ENCODE peak calls at places on chromosomes 5 and 9, in four cellular contexts. U, H, W and M are unnamed samples.

GRCh38 chr9:38708759-38709158 is 11.2 kb downstream of the FAM240B start:
- DNase-seq in U (no peak), H (no peak), W (no peak), M (no peak)

GRCh38 chr9:89173072-89173471 is 5.5 kb downstream of the SHC3 start:
- DNase-seq in U (no peak), H (peak), W (no peak), M (no peak)

GRCh38 chr5:132489871-132490483 is 596 bp downstream of the IRF1 start:
- DNase-seq in U (peak), H (peak), W (no peak), M (peak)

GRCh38 chr9:127991017-127991756 is 10.4 kb upstream of the EEIG1 start:
- DNase-seq in U (peak), H (peak), W (peak), M (no peak)

GRCh38 chr9:97387504-97387886 is 24.4 kb upstream of the TDRD7 start:
- DNase-seq in U (no peak), H (no peak), W (no peak), M (no peak)

GRCh38 chr9:123548749-123549545 is 192.9 kb downstream of the CRB2 start:
- DNase-seq in U (no peak), H (no peak), W (no peak), M (no peak)

GRCh38 chr5:121805931-121806330 is 45.8 kb upstream of the FTMT start:
- DNase-seq in U (peak), H (no peak), W (no peak), M (no peak)

GRCh38 chr5:56683281-56683680 is 132.1 kb upstream of the MAP3K1 start:
- DNase-seq in U (no peak), H (peak), W (no peak), M (no peak)

GRCh38 chr5:134046801-134047707 is 42.3 kb upstream of the VDAC1 start:
- DNase-seq in U (no peak), H (no peak), W (no peak), M (no peak)

GRCh38 chr9:14389146-14389545 is 75.2 kb upstream of the NFIB start:
- DNase-seq in U (no peak), H (no peak), W (no peak), M (no peak)

GRCh38 chr5:82885657-82886389 is 191.4 kb downstream of the TMEM167A start:
- DNase-seq in U (no peak), H (no peak), W (no peak), M (no peak)

GRCh38 chr9:109117856-109118801 is 1.6 kb downstream of the TMEM245 start:
- DNase-seq in U (peak), H (peak), W (no peak), M (no peak)

GRCh38 chr9:135198889-135199288 is 111.4 kb downstream of the OLFM1 start:
- DNase-seq in U (no peak), H (no peak), W (no peak), M (no peak)

GRCh38 chr5:14417792-14418765 is 163.5 kb upstream of the OTULINL start:
- DNase-seq in U (no peak), H (no peak), W (no peak), M (no peak)